ENCODE peak calls at places on chromosomes 2 and 18, in six cellular contexts. One of them, this sample, is unnamed.

GRCh38 chr18:31146809-31147208 is 15.8 kb downstream of the DSC1 start:
- DNase-seq in MM.1S: no peak
- DNase-seq in GM23248: no peak
- DNase-seq in HCT116: no peak
- DNase-seq in SK-N-SH: no peak
- DNase-seq in PC-3: no peak
- DNase-seq in this sample: no peak

GRCh38 chr2:9004338-9005204 is 1.1 kb upstream of the MBOAT2 start:
- DNase-seq in MM.1S: no peak
- DNase-seq in GM23248: peak; percentile 68
- DNase-seq in HCT116: no peak
- DNase-seq in SK-N-SH: no peak
- DNase-seq in PC-3: peak; percentile 92
- DNase-seq in this sample: no peak

GRCh38 chr2:109476908-109477441 is 136.8 kb downstream of the SEPTIN10 start:
- DNase-seq in MM.1S: no peak
- DNase-seq in GM23248: no peak
- DNase-seq in HCT116: no peak
- DNase-seq in SK-N-SH: no peak
- DNase-seq in PC-3: no peak
- DNase-seq in this sample: no peak

GRCh38 chr2:12300019-12300602 is 416.6 kb upstream of the TRIB2 start:
- DNase-seq in MM.1S: no peak
- DNase-seq in GM23248: peak; percentile 45
- DNase-seq in HCT116: no peak
- DNase-seq in SK-N-SH: no peak
- DNase-seq in PC-3: peak; percentile 28
- DNase-seq in this sample: no peak

GRCh38 chr18:58785171-58785805 is 79.4 kb upstream of the ZNF532 start:
- DNase-seq in MM.1S: no peak
- DNase-seq in GM23248: peak; percentile 89
- DNase-seq in HCT116: peak; percentile 88
- DNase-seq in SK-N-SH: no peak
- DNase-seq in PC-3: peak; percentile 98
- DNase-seq in this sample: no peak

GRCh38 chr2:108444941-108445840 is 3.8 kb upstream of the GCC2 start:
- DNase-seq in MM.1S: no peak
- DNase-seq in GM23248: peak; percentile 10
- DNase-seq in HCT116: no peak
- DNase-seq in SK-N-SH: peak; percentile 3
- DNase-seq in PC-3: no peak
- DNase-seq in this sample: no peak

GRCh38 chr2:150570712-150571111 is 83.2 kb upstream of the RND3 start:
- DNase-seq in MM.1S: no peak
- DNase-seq in GM23248: peak; percentile 86
- DNase-seq in HCT116: no peak
- DNase-seq in SK-N-SH: no peak
- DNase-seq in PC-3: peak; percentile 91
- DNase-seq in this sample: no peak

GRCh38 chr18:2853926-2854664 is 7.3 kb downstream of the EMILIN2 start:
- DNase-seq in MM.1S: no peak
- DNase-seq in GM23248: no peak
- DNase-seq in HCT116: no peak
- DNase-seq in SK-N-SH: no peak
- DNase-seq in PC-3: no peak
- DNase-seq in this sample: peak; percentile 31

GRCh38 chr2:61426267-61426897 is 44.5 kb downstream of the USP34 start:
- DNase-seq in MM.1S: peak; percentile 84
- DNase-seq in GM23248: peak; percentile 63
- DNase-seq in HCT116: peak; percentile 33
- DNase-seq in SK-N-SH: peak; percentile 42
- DNase-seq in PC-3: peak; percentile 60
- DNase-seq in this sample: peak; percentile 74

GRCh38 chr2:16386000-16386399 is 279.6 kb downstream of the CYRIA start:
- DNase-seq in MM.1S: no peak
- DNase-seq in GM23248: no peak
- DNase-seq in HCT116: no peak
- DNase-seq in SK-N-SH: no peak
- DNase-seq in PC-3: no peak
- DNase-seq in this sample: no peak

GRCh38 chr2:63163231-63163845 is 112.7 kb downstream of the OTX1 start:
- DNase-seq in MM.1S: no peak
- DNase-seq in GM23248: no peak
- DNase-seq in HCT116: no peak
- DNase-seq in SK-N-SH: no peak
- DNase-seq in PC-3: no peak
- DNase-seq in this sample: no peak

GRCh38 chr2:127404466-127405251 is 13.6 kb upstream of the PROC start:
- DNase-seq in MM.1S: no peak
- DNase-seq in GM23248: no peak
- DNase-seq in HCT116: no peak
- DNase-seq in SK-N-SH: no peak
- DNase-seq in PC-3: no peak
- DNase-seq in this sample: no peak

GRCh38 chr2:37394263-37394662 is 49.8 kb downstream of the QPCT start:
- DNase-seq in MM.1S: peak; percentile 72
- DNase-seq in GM23248: no peak
- DNase-seq in HCT116: no peak
- DNase-seq in SK-N-SH: no peak
- DNase-seq in PC-3: no peak
- DNase-seq in this sample: no peak

DNA sequence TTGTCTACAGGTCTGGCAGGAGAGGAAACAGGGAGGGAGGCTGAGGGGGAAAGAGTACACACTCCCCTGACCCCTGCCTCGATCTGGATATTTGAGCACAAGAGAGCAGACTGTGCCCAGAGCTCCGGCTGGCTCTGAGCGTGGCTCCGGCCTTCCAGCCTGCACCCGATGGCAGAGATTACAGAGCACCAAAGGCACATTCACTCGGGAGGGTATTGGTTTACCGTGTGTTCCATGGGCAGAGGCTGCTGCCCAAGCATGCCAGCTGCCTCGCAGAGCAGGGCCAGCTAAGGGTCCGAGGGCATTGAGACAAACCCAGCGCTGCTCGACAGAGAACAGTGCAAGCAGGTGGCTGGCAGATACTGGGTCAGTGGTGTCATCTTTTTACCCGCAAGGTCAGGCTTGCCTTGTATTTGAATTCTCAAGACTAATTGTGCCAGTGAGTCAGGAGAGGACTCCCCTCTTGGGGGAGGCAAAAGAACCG is 132.2 kb downstream of the TNS1 start:
- DNase-seq in MM.1S: no peak
- DNase-seq in GM23248: no peak
- DNase-seq in HCT116: no peak
- DNase-seq in SK-N-SH: peak; percentile 49
- DNase-seq in PC-3: no peak
- DNase-seq in this sample: no peak
- H3K27ac ChIP-seq in MM.1S: no peak overlapping the region
- H3K27ac ChIP-seq in GM23248: no peak overlapping the region
- H3K27ac ChIP-seq in HCT116: no peak overlapping the region
- H3K27ac ChIP-seq in SK-N-SH: no peak overlapping the region
- H3K27ac ChIP-seq in PC-3: no peak overlapping the region
- H3K27ac ChIP-seq in this sample: no peak overlapping the region

GRCh38 chr2:118913805-118914645 is 28.0 kb upstream of the MARCO start:
- DNase-seq in MM.1S: no peak
- DNase-seq in GM23248: peak; percentile 39
- DNase-seq in HCT116: peak; percentile 27
- DNase-seq in SK-N-SH: no peak
- DNase-seq in PC-3: peak; percentile 93
- DNase-seq in this sample: no peak
- H3K9ac ChIP-seq in MM.1S: no peak overlapping the region
- H3K9ac ChIP-seq in GM23248: no peak overlapping the region
- H3K9ac ChIP-seq in HCT116: no peak overlapping the region
- H3K9ac ChIP-seq in SK-N-SH: no peak overlapping the region
- H3K9ac ChIP-seq in PC-3: peak overlapping the region; percentile 69
- H3K9ac ChIP-seq in this sample: no peak overlapping the region

DNA sequence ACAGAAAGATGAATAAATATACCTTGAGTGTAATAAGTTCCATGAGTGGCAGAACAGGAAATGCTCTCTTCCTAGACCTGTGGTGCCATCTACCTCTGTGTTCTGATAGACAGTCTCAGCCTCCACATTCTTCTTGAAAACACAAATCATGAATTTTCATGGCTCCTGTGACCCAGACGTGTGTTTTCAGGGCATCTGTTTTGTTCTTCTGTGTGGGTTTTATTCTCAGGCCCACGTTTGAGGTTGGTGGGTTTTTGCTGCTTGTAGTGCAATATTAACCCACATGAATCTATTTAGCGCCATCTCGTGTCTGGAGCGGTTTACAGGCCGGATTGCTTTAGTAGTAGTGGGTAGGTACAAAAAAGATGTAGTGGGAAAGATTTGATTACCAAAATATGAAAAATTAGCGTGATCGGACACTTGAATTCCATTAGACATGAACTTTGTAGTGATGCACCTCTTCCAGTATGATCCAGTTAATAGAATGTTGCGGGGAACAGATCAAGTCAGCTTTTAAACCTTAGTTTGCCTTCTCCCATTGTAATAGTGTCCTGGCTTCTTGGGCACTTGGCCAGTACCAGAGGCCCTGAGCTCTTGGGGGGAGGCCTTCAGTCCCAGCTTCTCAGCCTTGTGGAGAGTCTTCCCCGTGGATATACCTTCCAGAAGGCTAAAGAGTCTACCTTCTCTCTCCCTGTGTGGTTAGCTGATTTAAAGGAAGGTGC is 256.5 kb downstream of the TPGS2 start:
- DNase-seq in MM.1S: peak; percentile 39
- DNase-seq in GM23248: peak; percentile 76
- DNase-seq in HCT116: peak; percentile 8
- DNase-seq in SK-N-SH: peak; percentile 48
- DNase-seq in PC-3: peak; percentile 36
- DNase-seq in this sample: peak; percentile 70
- TF ChIP-seq EZH2phosphoT487 in MM.1S: no peak
- TF ChIP-seq EZH2phosphoT487 in GM23248: no peak
- TF ChIP-seq EZH2phosphoT487 in HCT116: no peak
- TF ChIP-seq EZH2phosphoT487 in SK-N-SH: no peak
- TF ChIP-seq EZH2phosphoT487 in PC-3: no peak
- TF ChIP-seq EZH2phosphoT487 in this sample: no peak

GRCh38 chr2:176094307-176094706 is 1.8 kb downstream of the HOXD13 start:
- DNase-seq in MM.1S: no peak
- DNase-seq in GM23248: no peak
- DNase-seq in HCT116: no peak
- DNase-seq in SK-N-SH: no peak
- DNase-seq in PC-3: no peak
- DNase-seq in this sample: no peak
- H3K27ac ChIP-seq in MM.1S: no peak overlapping the region
- H3K27ac ChIP-seq in GM23248: no peak overlapping the region
- H3K27ac ChIP-seq in HCT116: no peak overlapping the region
- H3K27ac ChIP-seq in SK-N-SH: no peak overlapping the region
- H3K27ac ChIP-seq in PC-3: no peak overlapping the region
- H3K27ac ChIP-seq in this sample: no peak overlapping the region

DNA sequence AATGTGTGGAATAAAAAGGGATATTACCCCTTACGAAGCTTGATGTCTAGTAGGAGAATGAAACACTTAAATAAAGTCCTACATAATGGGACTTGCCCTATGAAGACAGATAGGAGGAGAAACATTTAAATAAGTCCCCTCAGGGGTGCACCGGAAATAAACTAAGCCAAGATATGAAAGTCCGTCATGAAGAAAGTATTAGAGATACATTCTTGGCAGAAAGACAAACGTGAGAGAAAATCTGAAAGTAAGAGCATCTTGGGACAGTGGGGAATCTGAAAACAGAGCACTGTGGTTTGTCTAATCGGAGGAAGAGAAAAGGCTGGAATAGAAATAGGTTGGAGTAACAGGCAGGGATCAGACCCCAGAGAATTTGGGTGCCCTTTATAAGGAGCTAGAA is 516.9 kb upstream of the DSEL start:
- DNase-seq in MM.1S: no peak
- DNase-seq in GM23248: peak; percentile 40
- DNase-seq in HCT116: no peak
- DNase-seq in SK-N-SH: no peak
- DNase-seq in PC-3: peak; percentile 9
- DNase-seq in this sample: no peak
- H3K9ac ChIP-seq in MM.1S: no peak overlapping the region
- H3K9ac ChIP-seq in GM23248: no peak overlapping the region
- H3K9ac ChIP-seq in HCT116: no peak overlapping the region
- H3K9ac ChIP-seq in SK-N-SH: no peak overlapping the region
- H3K9ac ChIP-seq in PC-3: no peak overlapping the region
- H3K9ac ChIP-seq in this sample: no peak overlapping the region

DNA sequence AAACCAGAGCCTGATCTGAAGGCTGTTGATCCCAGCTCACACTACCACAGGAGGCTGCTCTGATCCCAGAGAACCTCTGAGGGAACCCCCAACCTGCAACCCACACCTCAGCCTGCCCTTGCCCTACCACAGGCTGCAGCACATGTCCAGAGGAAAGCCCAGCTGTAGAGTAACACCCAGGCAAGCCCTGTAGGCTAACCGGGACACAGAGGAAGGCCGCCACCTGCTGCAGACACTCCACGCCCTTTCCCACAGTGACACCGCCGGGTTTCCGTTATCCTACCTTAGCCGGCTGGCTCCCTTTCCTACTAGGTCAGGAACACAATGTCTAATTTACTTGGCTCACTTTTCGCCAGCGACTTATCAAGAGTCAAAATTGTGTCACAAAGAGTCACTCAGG is 266.7 kb upstream of the KLHL29 start:
- DNase-seq in MM.1S: no peak
- DNase-seq in GM23248: no peak
- DNase-seq in HCT116: no peak
- DNase-seq in SK-N-SH: no peak
- DNase-seq in PC-3: no peak
- DNase-seq in this sample: no peak
- TF ChIP-seq EZH2phosphoT487 in MM.1S: no peak
- TF ChIP-seq EZH2phosphoT487 in GM23248: no peak
- TF ChIP-seq EZH2phosphoT487 in HCT116: no peak
- TF ChIP-seq EZH2phosphoT487 in SK-N-SH: no peak
- TF ChIP-seq EZH2phosphoT487 in PC-3: no peak
- TF ChIP-seq EZH2phosphoT487 in this sample: no peak

DNA sequence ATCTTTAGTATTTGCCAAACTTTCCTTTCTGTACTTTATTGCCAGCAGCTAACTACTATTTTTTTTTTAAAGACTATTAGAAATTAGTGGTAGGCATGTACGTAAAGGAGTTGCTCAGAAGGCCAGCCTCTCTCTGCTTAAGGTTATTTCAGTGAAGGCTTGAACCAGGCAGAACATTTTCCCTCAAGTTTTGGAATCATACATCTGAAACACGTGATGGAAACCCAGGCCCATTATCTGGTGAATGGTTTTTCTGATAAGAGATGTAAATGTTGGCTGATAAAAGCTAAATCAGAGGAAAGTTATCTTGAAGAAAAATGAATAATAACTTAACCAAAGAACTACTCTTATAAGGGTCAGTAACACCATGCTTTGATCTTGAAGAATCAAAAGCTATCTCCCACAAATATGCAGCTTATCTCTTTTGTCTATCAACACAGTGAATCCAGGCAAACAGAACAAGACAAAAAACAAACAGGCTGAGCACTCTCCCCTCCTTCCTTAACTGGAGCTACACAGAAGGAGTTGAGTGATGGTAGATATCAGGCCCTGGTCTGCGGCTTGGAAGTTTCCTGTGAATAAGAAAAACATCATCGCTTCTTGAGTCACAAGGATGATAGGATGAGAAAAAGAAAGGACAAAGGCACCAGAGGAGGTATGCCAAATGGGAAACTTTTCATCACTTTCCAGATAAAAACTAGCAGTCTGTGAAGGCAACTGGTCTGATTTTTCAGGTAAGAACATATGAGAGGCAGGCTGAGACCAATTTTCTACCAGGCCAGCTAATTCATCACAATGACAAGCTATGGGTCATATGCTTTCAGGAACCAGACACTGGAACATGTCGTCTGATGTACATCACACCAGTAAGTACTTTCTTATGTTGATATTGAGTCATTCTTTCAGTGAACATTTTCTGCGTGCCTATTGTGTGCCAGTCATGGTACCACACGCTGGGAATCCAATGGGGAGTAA is 88.4 kb upstream of the STK17B start:
- DNase-seq in MM.1S: no peak
- DNase-seq in GM23248: peak; percentile 82
- DNase-seq in HCT116: no peak
- DNase-seq in SK-N-SH: no peak
- DNase-seq in PC-3: peak; percentile 86
- DNase-seq in this sample: no peak
- H3K27ac ChIP-seq in MM.1S: no peak overlapping the region
- H3K27ac ChIP-seq in GM23248: peak overlapping the region; percentile 71
- H3K27ac ChIP-seq in HCT116: no peak overlapping the region
- H3K27ac ChIP-seq in SK-N-SH: peak overlapping the region; percentile 99
- H3K27ac ChIP-seq in PC-3: peak overlapping the region; percentile 90
- H3K27ac ChIP-seq in this sample: peak overlapping the region; percentile 11

This sample was measured in neural progenitor cell.